ENCODE peak calls at places on chromosomes 3 and 15, in six cellular contexts. P is kidney, D is right cardiac atrium, J is fibroblast of lung, F is A549, Z is adrenal gland. X is an unnamed sample.

GRCh38 chr3:16994842-16995535 is 110.2 kb downstream of the PLCL2 start:
- DNase-seq in P (no peak), D (no peak), J (no peak), F (peak; percentile 75), Z (no peak), X (no peak)

GRCh38 chr15:45618813-45619212 is 16.0 kb upstream of the SQOR start:
- DNase-seq in P (no peak), D (no peak), J (no peak), F (peak; percentile 25), Z (no peak), X (no peak)

GRCh38 chr3:181727122-181728036 is 15.7 kb downstream of the SOX2 start:
- DNase-seq in P (no peak), D (no peak), J (no peak), F (no peak), Z (no peak), X (no peak)

GRCh38 chr15:99749386-99749785 is 16.1 kb upstream of the LYSMD4 start:
- DNase-seq in P (no peak), D (peak; percentile 77), J (no peak), F (no peak), Z (no peak), X (no peak)

GRCh38 chr3:72794079-72794478 is 54.2 kb downstream of the SHQ1 start:
- DNase-seq in P (no peak), D (no peak), J (no peak), F (no peak), Z (no peak), X (no peak)

GRCh38 chr15:22956257-22956979 is 23.8 kb downstream of the CYFIP1 start:
- DNase-seq in P (no peak), D (peak; percentile 77), J (peak; percentile 13), F (peak; percentile 15), Z (no peak), X (no peak)

GRCh38 chr15:76336254-76337046 is at the start of gene ISL2:
- DNase-seq in P (peak; percentile 83), D (peak; percentile 69), J (peak; percentile 89), F (peak; percentile 99), Z (no peak), X (no peak)

GRCh38 chr3:196268270-196269163 is 19.0 kb downstream of the PCYT1A start:
- DNase-seq in P (no peak), D (no peak), J (peak; percentile 78), F (peak; percentile 59), Z (no peak), X (no peak)

GRCh38 chr3:178518660-178519396 is 17.4 kb upstream of the KCNMB2 start:
- DNase-seq in P (no peak), D (no peak), J (no peak), F (no peak), Z (peak; percentile 62), X (no peak)

GRCh38 chr15:53389271-53389670 is 370.2 kb downstream of the WDR72 start:
- DNase-seq in P (no peak), D (no peak), J (no peak), F (no peak), Z (no peak), X (no peak)

GRCh38 chr3:65342084-65342683 is 654.4 kb upstream of the ADAMTS9 start:
- DNase-seq in P (no peak), D (peak; percentile 78), J (peak; percentile 55), F (peak; percentile 56), Z (peak; percentile 61), X (no peak)

GRCh38 chr15:81184188-81184587 is 12.5 kb upstream of the IL16 start:
- DNase-seq in P (no peak), D (no peak), J (peak; percentile 47), F (no peak), Z (no peak), X (no peak)

GRCh38 chr15:40639677-40640076 is 45.6 kb downstream of the KNL1 start:
- DNase-seq in P (no peak), D (no peak), J (no peak), F (no peak), Z (no peak), X (no peak)
- H3K27ac ChIP-seq in P (no peak overlapping the region), D (no peak overlapping the region), J (no peak overlapping the region), F (no peak overlapping the region), Z (no peak overlapping the region), X (no peak overlapping the region)

GRCh38 chr15:40296561-40297230 is 11.0 kb downstream of the PLCB2 start:
- DNase-seq in P (peak; percentile 67), D (no peak), J (no peak), F (no peak), Z (no peak), X (no peak)
- H3K27ac ChIP-seq in P (no peak overlapping the region), D (peak overlapping the region; percentile 85), J (no peak overlapping the region), F (no peak overlapping the region), Z (no peak overlapping the region), X (no peak overlapping the region)

DNA sequence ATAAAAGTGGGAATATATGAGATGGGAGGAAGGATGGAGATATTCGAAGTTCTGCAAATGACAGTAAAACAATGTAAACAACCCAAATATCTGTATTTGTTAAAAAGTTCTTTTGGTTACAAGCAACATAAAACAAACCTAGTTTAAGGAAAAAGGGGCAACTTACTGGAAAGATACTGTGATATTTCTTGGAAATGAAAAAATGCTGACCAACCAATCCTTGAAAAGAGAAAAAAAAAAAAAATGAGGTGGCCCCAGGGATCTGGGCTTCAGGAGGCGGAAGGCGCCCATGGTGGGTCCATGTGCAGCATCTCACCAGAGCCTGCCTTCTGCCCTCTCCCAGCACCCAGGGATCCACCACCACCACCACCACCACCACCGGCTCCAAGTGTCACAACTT is 59.1 kb downstream of the VGLL4 start:
- DNase-seq in P (no peak), D (no peak), J (no peak), F (no peak), Z (no peak), X (no peak)
- H3K27ac ChIP-seq in P (no peak overlapping the region), D (no peak overlapping the region), J (no peak overlapping the region), F (no peak overlapping the region), Z (no peak overlapping the region), X (no peak overlapping the region)

GRCh38 chr3:195196266-195196665 is 74.7 kb downstream of the XXYLT1 start:
- DNase-seq in P (peak; percentile 39), D (no peak), J (peak; percentile 49), F (no peak), Z (peak; percentile 55), X (no peak)

GRCh38 chr3:195200010-195200822 is 70.7 kb downstream of the XXYLT1 start:
- DNase-seq in P (no peak), D (no peak), J (no peak), F (no peak), Z (peak; percentile 80), X (no peak)

GRCh38 chr3:195195321-195196209 is 75.4 kb downstream of the XXYLT1 start:
- DNase-seq in P (peak; percentile 63), D (no peak), J (no peak), F (no peak), Z (peak; percentile 56), X (no peak)

GRCh38 chr3:195198424-195199346 is 72.3 kb downstream of the XXYLT1 start:
- DNase-seq in P (peak; percentile 48), D (no peak), J (no peak), F (no peak), Z (peak; percentile 46), X (no peak)

GRCh38 chr3:195197764-195198423 is 73.1 kb downstream of the XXYLT1 start:
- DNase-seq in P (peak; percentile 25), D (no peak), J (peak; percentile 29), F (peak; percentile 42), Z (peak; percentile 39), X (no peak)
- H3K27ac ChIP-seq in P (no peak overlapping the region), D (no peak overlapping the region), J (peak overlapping the region; percentile 53), F (peak overlapping the region; percentile 73), Z (no peak overlapping the region), X (no peak overlapping the region)

X was measured in naive thymus-derived CD4-positive, alpha-beta T cell.